ENCODE peak calls at places on chromosomes 5 and 9, in ten cellular contexts. One of them, this sample, is unnamed.

GRCh38 chr5:127975961-127976360 is 107.6 kb upstream of the SLC12A2 start:
- DNase-seq in stimulated activated naive CD4-positive, alpha-beta T cell: no peak
- DNase-seq in hepatic stellate cell: no peak
- DNase-seq in germinal center: no peak
- DNase-seq in NCI-H2171: no peak
- DNase-seq in A549: no peak
- DNase-seq in cerebellar cortex: no peak
- DNase-seq in activated CD8-positive, alpha-beta memory T cell treated with anti-CD3 and anti-CD28 coated beads for 24 hours: no peak
- DNase-seq in ACHN: no peak
- DNase-seq in activated T-helper 1 cell treated with anti-CD3 and anti-CD28 coated beads, Interleukin-12 subunit alpha, Interleukin-12 subunit beta, Interleukin-2, Interleukin-4 antibody, amounts not matched to agents 30 ng/mL and 10 ng/mL and 1 ng/mL, durations not matched to agents 14 hours and 24 hours and 36 hours: no peak
- DNase-seq in this sample: no peak

GRCh38 chr9:12822111-12822510 is 47.3 kb downstream of the LURAP1L start:
- DNase-seq in activated T-helper 1 cell treated with anti-CD3 and anti-CD28 coated beads, Interleukin-12 subunit alpha, Interleukin-12 subunit beta, Interleukin-2, Interleukin-4 antibody, amounts not matched to agents 30 ng/mL and 10 ng/mL and 1 ng/mL, durations not matched to agents 14 hours and 24 hours and 36 hours: no peak
- DNase-seq in germinal center: no peak
- DNase-seq in A549: no peak
- DNase-seq in NCI-H2171: no peak
- DNase-seq in ACHN: no peak
- DNase-seq in hepatic stellate cell: no peak
- DNase-seq in activated CD8-positive, alpha-beta memory T cell treated with anti-CD3 and anti-CD28 coated beads for 24 hours: no peak
- DNase-seq in cerebellar cortex: no peak
- DNase-seq in stimulated activated naive CD4-positive, alpha-beta T cell: no peak
- DNase-seq in this sample: no peak

GRCh38 chr5:45171563-45171962 is 362.8 kb downstream of the MRPS30 start:
- DNase-seq in activated T-helper 1 cell treated with anti-CD3 and anti-CD28 coated beads, Interleukin-12 subunit alpha, Interleukin-12 subunit beta, Interleukin-2, Interleukin-4 antibody, amounts not matched to agents 30 ng/mL and 10 ng/mL and 1 ng/mL, durations not matched to agents 14 hours and 24 hours and 36 hours: no peak
- DNase-seq in cerebellar cortex: no peak
- DNase-seq in NCI-H2171: no peak
- DNase-seq in A549: no peak
- DNase-seq in stimulated activated naive CD4-positive, alpha-beta T cell: no peak
- DNase-seq in germinal center: no peak
- DNase-seq in hepatic stellate cell: no peak
- DNase-seq in activated CD8-positive, alpha-beta memory T cell treated with anti-CD3 and anti-CD28 coated beads for 24 hours: no peak
- DNase-seq in ACHN: no peak
- DNase-seq in this sample: no peak

GRCh38 chr9:13113751-13114150 is 165.7 kb downstream of the MPDZ start:
- DNase-seq in stimulated activated naive CD4-positive, alpha-beta T cell: no peak
- DNase-seq in cerebellar cortex: peak; percentile 8
- DNase-seq in NCI-H2171: no peak
- DNase-seq in ACHN: no peak
- DNase-seq in A549: no peak
- DNase-seq in hepatic stellate cell: no peak
- DNase-seq in activated T-helper 1 cell treated with anti-CD3 and anti-CD28 coated beads, Interleukin-12 subunit alpha, Interleukin-12 subunit beta, Interleukin-2, Interleukin-4 antibody, amounts not matched to agents 30 ng/mL and 10 ng/mL and 1 ng/mL, durations not matched to agents 14 hours and 24 hours and 36 hours: no peak
- DNase-seq in activated CD8-positive, alpha-beta memory T cell treated with anti-CD3 and anti-CD28 coated beads for 24 hours: no peak
- DNase-seq in germinal center: no peak
- DNase-seq in this sample: no peak

GRCh38 chr9:109171926-109172325 is 4.9 kb upstream of the FRRS1L start:
- DNase-seq in hepatic stellate cell: no peak
- DNase-seq in cerebellar cortex: no peak
- DNase-seq in germinal center: no peak
- DNase-seq in stimulated activated naive CD4-positive, alpha-beta T cell: no peak
- DNase-seq in activated T-helper 1 cell treated with anti-CD3 and anti-CD28 coated beads, Interleukin-12 subunit alpha, Interleukin-12 subunit beta, Interleukin-2, Interleukin-4 antibody, amounts not matched to agents 30 ng/mL and 10 ng/mL and 1 ng/mL, durations not matched to agents 14 hours and 24 hours and 36 hours: no peak
- DNase-seq in NCI-H2171: no peak
- DNase-seq in activated CD8-positive, alpha-beta memory T cell treated with anti-CD3 and anti-CD28 coated beads for 24 hours: no peak
- DNase-seq in A549: no peak
- DNase-seq in ACHN: no peak
- DNase-seq in this sample: no peak

GRCh38 chr9:127166651-127167524 is 44.5 kb upstream of the ANGPTL2 start:
- DNase-seq in stimulated activated naive CD4-positive, alpha-beta T cell: no peak
- DNase-seq in ACHN: peak; percentile 70
- DNase-seq in NCI-H2171: peak; percentile 95
- DNase-seq in activated CD8-positive, alpha-beta memory T cell treated with anti-CD3 and anti-CD28 coated beads for 24 hours: peak; percentile 35
- DNase-seq in cerebellar cortex: no peak
- DNase-seq in A549: no peak
- DNase-seq in germinal center: peak; percentile 87
- DNase-seq in hepatic stellate cell: no peak
- DNase-seq in activated T-helper 1 cell treated with anti-CD3 and anti-CD28 coated beads, Interleukin-12 subunit alpha, Interleukin-12 subunit beta, Interleukin-2, Interleukin-4 antibody, amounts not matched to agents 30 ng/mL and 10 ng/mL and 1 ng/mL, durations not matched to agents 14 hours and 24 hours and 36 hours: no peak
- DNase-seq in this sample: peak; percentile 39

GRCh38 chr9:98159790-98160189 is 32.6 kb downstream of the CORO2A start:
- DNase-seq in germinal center: no peak
- DNase-seq in activated T-helper 1 cell treated with anti-CD3 and anti-CD28 coated beads, Interleukin-12 subunit alpha, Interleukin-12 subunit beta, Interleukin-2, Interleukin-4 antibody, amounts not matched to agents 30 ng/mL and 10 ng/mL and 1 ng/mL, durations not matched to agents 14 hours and 24 hours and 36 hours: no peak
- DNase-seq in A549: no peak
- DNase-seq in NCI-H2171: no peak
- DNase-seq in stimulated activated naive CD4-positive, alpha-beta T cell: no peak
- DNase-seq in activated CD8-positive, alpha-beta memory T cell treated with anti-CD3 and anti-CD28 coated beads for 24 hours: no peak
- DNase-seq in ACHN: no peak
- DNase-seq in cerebellar cortex: no peak
- DNase-seq in hepatic stellate cell: no peak
- DNase-seq in this sample: no peak

GRCh38 chr5:93092349-93093105 is 488.5 kb downstream of the NR2F1-AS1 start:
- DNase-seq in hepatic stellate cell: no peak
- DNase-seq in activated T-helper 1 cell treated with anti-CD3 and anti-CD28 coated beads, Interleukin-12 subunit alpha, Interleukin-12 subunit beta, Interleukin-2, Interleukin-4 antibody, amounts not matched to agents 30 ng/mL and 10 ng/mL and 1 ng/mL, durations not matched to agents 14 hours and 24 hours and 36 hours: no peak
- DNase-seq in stimulated activated naive CD4-positive, alpha-beta T cell: no peak
- DNase-seq in NCI-H2171: no peak
- DNase-seq in germinal center: no peak
- DNase-seq in ACHN: no peak
- DNase-seq in activated CD8-positive, alpha-beta memory T cell treated with anti-CD3 and anti-CD28 coated beads for 24 hours: no peak
- DNase-seq in A549: no peak
- DNase-seq in cerebellar cortex: no peak
- DNase-seq in this sample: no peak

GRCh38 chr5:113205807-113206206 is 229.0 kb downstream of the TSSK1B start:
- DNase-seq in cerebellar cortex: no peak
- DNase-seq in A549: no peak
- DNase-seq in activated CD8-positive, alpha-beta memory T cell treated with anti-CD3 and anti-CD28 coated beads for 24 hours: no peak
- DNase-seq in activated T-helper 1 cell treated with anti-CD3 and anti-CD28 coated beads, Interleukin-12 subunit alpha, Interleukin-12 subunit beta, Interleukin-2, Interleukin-4 antibody, amounts not matched to agents 30 ng/mL and 10 ng/mL and 1 ng/mL, durations not matched to agents 14 hours and 24 hours and 36 hours: no peak
- DNase-seq in germinal center: no peak
- DNase-seq in hepatic stellate cell: no peak
- DNase-seq in ACHN: peak; percentile 5
- DNase-seq in stimulated activated naive CD4-positive, alpha-beta T cell: no peak
- DNase-seq in NCI-H2171: no peak
- DNase-seq in this sample: no peak

GRCh38 chr9:126783958-126784357 is 20.9 kb upstream of the ZBTB43 start:
- DNase-seq in germinal center: no peak
- DNase-seq in activated T-helper 1 cell treated with anti-CD3 and anti-CD28 coated beads, Interleukin-12 subunit alpha, Interleukin-12 subunit beta, Interleukin-2, Interleukin-4 antibody, amounts not matched to agents 30 ng/mL and 10 ng/mL and 1 ng/mL, durations not matched to agents 14 hours and 24 hours and 36 hours: no peak
- DNase-seq in ACHN: no peak
- DNase-seq in hepatic stellate cell: no peak
- DNase-seq in cerebellar cortex: no peak
- DNase-seq in A549: no peak
- DNase-seq in stimulated activated naive CD4-positive, alpha-beta T cell: no peak
- DNase-seq in activated CD8-positive, alpha-beta memory T cell treated with anti-CD3 and anti-CD28 coated beads for 24 hours: peak; percentile 17
- DNase-seq in NCI-H2171: no peak
- DNase-seq in this sample: no peak

GRCh38 chr5:133962801-133963476 is 5.5 kb downstream of the C5orf15 start:
- DNase-seq in activated CD8-positive, alpha-beta memory T cell treated with anti-CD3 and anti-CD28 coated beads for 24 hours: no peak
- DNase-seq in stimulated activated naive CD4-positive, alpha-beta T cell: no peak
- DNase-seq in A549: no peak
- DNase-seq in germinal center: no peak
- DNase-seq in NCI-H2171: no peak
- DNase-seq in cerebellar cortex: no peak
- DNase-seq in hepatic stellate cell: peak; percentile 50
- DNase-seq in ACHN: peak; percentile 33
- DNase-seq in activated T-helper 1 cell treated with anti-CD3 and anti-CD28 coated beads, Interleukin-12 subunit alpha, Interleukin-12 subunit beta, Interleukin-2, Interleukin-4 antibody, amounts not matched to agents 30 ng/mL and 10 ng/mL and 1 ng/mL, durations not matched to agents 14 hours and 24 hours and 36 hours: no peak
- DNase-seq in this sample: no peak

GRCh38 chr5:136192526-136193395 is at the start of gene SMIM32:
- DNase-seq in A549: no peak
- DNase-seq in germinal center: no peak
- DNase-seq in cerebellar cortex: no peak
- DNase-seq in ACHN: no peak
- DNase-seq in NCI-H2171: no peak
- DNase-seq in hepatic stellate cell: peak; percentile 34
- DNase-seq in stimulated activated naive CD4-positive, alpha-beta T cell: no peak
- DNase-seq in activated CD8-positive, alpha-beta memory T cell treated with anti-CD3 and anti-CD28 coated beads for 24 hours: peak; percentile 52
- DNase-seq in activated T-helper 1 cell treated with anti-CD3 and anti-CD28 coated beads, Interleukin-12 subunit alpha, Interleukin-12 subunit beta, Interleukin-2, Interleukin-4 antibody, amounts not matched to agents 30 ng/mL and 10 ng/mL and 1 ng/mL, durations not matched to agents 14 hours and 24 hours and 36 hours: no peak
- DNase-seq in this sample: no peak

GRCh38 chr9:91395553-91396470 is 27.8 kb downstream of the NFIL3 start:
- DNase-seq in NCI-H2171: peak; percentile 81
- DNase-seq in stimulated activated naive CD4-positive, alpha-beta T cell: no peak
- DNase-seq in ACHN: peak; percentile 72
- DNase-seq in A549: no peak
- DNase-seq in activated T-helper 1 cell treated with anti-CD3 and anti-CD28 coated beads, Interleukin-12 subunit alpha, Interleukin-12 subunit beta, Interleukin-2, Interleukin-4 antibody, amounts not matched to agents 30 ng/mL and 10 ng/mL and 1 ng/mL, durations not matched to agents 14 hours and 24 hours and 36 hours: peak; percentile 33
- DNase-seq in activated CD8-positive, alpha-beta memory T cell treated with anti-CD3 and anti-CD28 coated beads for 24 hours: no peak
- DNase-seq in germinal center: no peak
- DNase-seq in hepatic stellate cell: peak; percentile 63
- DNase-seq in cerebellar cortex: no peak
- DNase-seq in this sample: no peak

GRCh38 chr5:170312666-170313065 is 15.1 kb upstream of the LCP2 start:
- DNase-seq in germinal center: no peak
- DNase-seq in activated CD8-positive, alpha-beta memory T cell treated with anti-CD3 and anti-CD28 coated beads for 24 hours: peak; percentile 80
- DNase-seq in cerebellar cortex: no peak
- DNase-seq in ACHN: no peak
- DNase-seq in activated T-helper 1 cell treated with anti-CD3 and anti-CD28 coated beads, Interleukin-12 subunit alpha, Interleukin-12 subunit beta, Interleukin-2, Interleukin-4 antibody, amounts not matched to agents 30 ng/mL and 10 ng/mL and 1 ng/mL, durations not matched to agents 14 hours and 24 hours and 36 hours: peak; percentile 61
- DNase-seq in A549: no peak
- DNase-seq in hepatic stellate cell: no peak
- DNase-seq in NCI-H2171: no peak
- DNase-seq in stimulated activated naive CD4-positive, alpha-beta T cell: peak; percentile 44
- DNase-seq in this sample: no peak

GRCh38 chr9:96232539-96233241 is 69.3 kb downstream of the HSD17B3 start:
- DNase-seq in germinal center: peak; percentile 45
- DNase-seq in hepatic stellate cell: peak; percentile 57
- DNase-seq in A549: peak; percentile 69
- DNase-seq in cerebellar cortex: peak; percentile 84
- DNase-seq in NCI-H2171: peak; percentile 6
- DNase-seq in stimulated activated naive CD4-positive, alpha-beta T cell: no peak
- DNase-seq in ACHN: peak; percentile 31
- DNase-seq in activated T-helper 1 cell treated with anti-CD3 and anti-CD28 coated beads, Interleukin-12 subunit alpha, Interleukin-12 subunit beta, Interleukin-2, Interleukin-4 antibody, amounts not matched to agents 30 ng/mL and 10 ng/mL and 1 ng/mL, durations not matched to agents 14 hours and 24 hours and 36 hours: no peak
- DNase-seq in activated CD8-positive, alpha-beta memory T cell treated with anti-CD3 and anti-CD28 coated beads for 24 hours: no peak
- DNase-seq in this sample: no peak

GRCh38 chr5:161530700-161531099 is 15.8 kb downstream of the GABRB2 start:
- DNase-seq in stimulated activated naive CD4-positive, alpha-beta T cell: no peak
- DNase-seq in A549: no peak
- DNase-seq in NCI-H2171: no peak
- DNase-seq in activated CD8-positive, alpha-beta memory T cell treated with anti-CD3 and anti-CD28 coated beads for 24 hours: no peak
- DNase-seq in germinal center: no peak
- DNase-seq in hepatic stellate cell: no peak
- DNase-seq in activated T-helper 1 cell treated with anti-CD3 and anti-CD28 coated beads, Interleukin-12 subunit alpha, Interleukin-12 subunit beta, Interleukin-2, Interleukin-4 antibody, amounts not matched to agents 30 ng/mL and 10 ng/mL and 1 ng/mL, durations not matched to agents 14 hours and 24 hours and 36 hours: no peak
- DNase-seq in ACHN: no peak
- DNase-seq in cerebellar cortex: peak; percentile 64
- DNase-seq in this sample: no peak

GRCh38 chr9:99819484-99820329 is 2.0 kb upstream of the NR4A3 start:
- DNase-seq in ACHN: peak; percentile 91
- DNase-seq in activated CD8-positive, alpha-beta memory T cell treated with anti-CD3 and anti-CD28 coated beads for 24 hours: peak; percentile 95
- DNase-seq in stimulated activated naive CD4-positive, alpha-beta T cell: peak; percentile 97
- DNase-seq in cerebellar cortex: peak; percentile 93
- DNase-seq in hepatic stellate cell: peak; percentile 91
- DNase-seq in NCI-H2171: peak; percentile 94
- DNase-seq in A549: peak; percentile 78
- DNase-seq in germinal center: peak; percentile 90
- DNase-seq in activated T-helper 1 cell treated with anti-CD3 and anti-CD28 coated beads, Interleukin-12 subunit alpha, Interleukin-12 subunit beta, Interleukin-2, Interleukin-4 antibody, amounts not matched to agents 30 ng/mL and 10 ng/mL and 1 ng/mL, durations not matched to agents 14 hours and 24 hours and 36 hours: peak; percentile 92
- DNase-seq in this sample: peak; percentile 97

GRCh38 chr5:157217289-157218024 is 36.8 kb downstream of the ITK start:
- DNase-seq in A549: no peak
- DNase-seq in activated CD8-positive, alpha-beta memory T cell treated with anti-CD3 and anti-CD28 coated beads for 24 hours: peak; percentile 86
- DNase-seq in hepatic stellate cell: no peak
- DNase-seq in germinal center: no peak
- DNase-seq in cerebellar cortex: no peak
- DNase-seq in stimulated activated naive CD4-positive, alpha-beta T cell: peak; percentile 34
- DNase-seq in NCI-H2171: no peak
- DNase-seq in ACHN: peak; percentile 4
- DNase-seq in activated T-helper 1 cell treated with anti-CD3 and anti-CD28 coated beads, Interleukin-12 subunit alpha, Interleukin-12 subunit beta, Interleukin-2, Interleukin-4 antibody, amounts not matched to agents 30 ng/mL and 10 ng/mL and 1 ng/mL, durations not matched to agents 14 hours and 24 hours and 36 hours: no peak
- DNase-seq in this sample: no peak

GRCh38 chr9:63817622-63818518 is 1467.1 kb downstream of the FOXD4L5 start:
- DNase-seq in A549: no peak
- DNase-seq in ACHN: peak; percentile 48
- DNase-seq in NCI-H2171: no peak
- DNase-seq in stimulated activated naive CD4-positive, alpha-beta T cell: no peak
- DNase-seq in germinal center: peak; percentile 68
- DNase-seq in cerebellar cortex: no peak
- DNase-seq in activated CD8-positive, alpha-beta memory T cell treated with anti-CD3 and anti-CD28 coated beads for 24 hours: peak; percentile 94
- DNase-seq in activated T-helper 1 cell treated with anti-CD3 and anti-CD28 coated beads, Interleukin-12 subunit alpha, Interleukin-12 subunit beta, Interleukin-2, Interleukin-4 antibody, amounts not matched to agents 30 ng/mL and 10 ng/mL and 1 ng/mL, durations not matched to agents 14 hours and 24 hours and 36 hours: peak; percentile 66
- DNase-seq in hepatic stellate cell: no peak
- DNase-seq in this sample: no peak

GRCh38 chr5:145711417-145711816 is 123.7 kb downstream of the PRELID2 start:
- DNase-seq in NCI-H2171: no peak
- DNase-seq in cerebellar cortex: no peak
- DNase-seq in activated CD8-positive, alpha-beta memory T cell treated with anti-CD3 and anti-CD28 coated beads for 24 hours: no peak
- DNase-seq in hepatic stellate cell: no peak
- DNase-seq in ACHN: no peak
- DNase-seq in stimulated activated naive CD4-positive, alpha-beta T cell: no peak
- DNase-seq in activated T-helper 1 cell treated with anti-CD3 and anti-CD28 coated beads, Interleukin-12 subunit alpha, Interleukin-12 subunit beta, Interleukin-2, Interleukin-4 antibody, amounts not matched to agents 30 ng/mL and 10 ng/mL and 1 ng/mL, durations not matched to agents 14 hours and 24 hours and 36 hours: no peak
- DNase-seq in germinal center: no peak
- DNase-seq in A549: no peak
- DNase-seq in this sample: no peak

GRCh38 chr5:56669534-56670483 is 145.5 kb upstream of the MAP3K1 start:
- DNase-seq in A549: no peak
- DNase-seq in ACHN: no peak
- DNase-seq in germinal center: peak; percentile 85
- DNase-seq in NCI-H2171: peak; percentile 33
- DNase-seq in activated T-helper 1 cell treated with anti-CD3 and anti-CD28 coated beads, Interleukin-12 subunit alpha, Interleukin-12 subunit beta, Interleukin-2, Interleukin-4 antibody, amounts not matched to agents 30 ng/mL and 10 ng/mL and 1 ng/mL, durations not matched to agents 14 hours and 24 hours and 36 hours: peak; percentile 40
- DNase-seq in stimulated activated naive CD4-positive, alpha-beta T cell: no peak
- DNase-seq in cerebellar cortex: peak; percentile 10
- DNase-seq in activated CD8-positive, alpha-beta memory T cell treated with anti-CD3 and anti-CD28 coated beads for 24 hours: peak; percentile 69
- DNase-seq in hepatic stellate cell: no peak
- DNase-seq in this sample: no peak

GRCh38 chr9:76415154-76415553 is 20.9 kb upstream of the RFK start:
- DNase-seq in activated CD8-positive, alpha-beta memory T cell treated with anti-CD3 and anti-CD28 coated beads for 24 hours: no peak
- DNase-seq in hepatic stellate cell: no peak
- DNase-seq in cerebellar cortex: no peak
- DNase-seq in A549: no peak
- DNase-seq in stimulated activated naive CD4-positive, alpha-beta T cell: no peak
- DNase-seq in NCI-H2171: no peak
- DNase-seq in ACHN: no peak
- DNase-seq in activated T-helper 1 cell treated with anti-CD3 and anti-CD28 coated beads, Interleukin-12 subunit alpha, Interleukin-12 subunit beta, Interleukin-2, Interleukin-4 antibody, amounts not matched to agents 30 ng/mL and 10 ng/mL and 1 ng/mL, durations not matched to agents 14 hours and 24 hours and 36 hours: no peak
- DNase-seq in germinal center: no peak
- DNase-seq in this sample: no peak

GRCh38 chr5:107594253-107595045 is 76.3 kb downstream of the EFNA5 start:
- DNase-seq in stimulated activated naive CD4-positive, alpha-beta T cell: no peak
- DNase-seq in ACHN: no peak
- DNase-seq in activated CD8-positive, alpha-beta memory T cell treated with anti-CD3 and anti-CD28 coated beads for 24 hours: no peak
- DNase-seq in cerebellar cortex: peak; percentile 32
- DNase-seq in hepatic stellate cell: no peak
- DNase-seq in A549: no peak
- DNase-seq in germinal center: no peak
- DNase-seq in activated T-helper 1 cell treated with anti-CD3 and anti-CD28 coated beads, Interleukin-12 subunit alpha, Interleukin-12 subunit beta, Interleukin-2, Interleukin-4 antibody, amounts not matched to agents 30 ng/mL and 10 ng/mL and 1 ng/mL, durations not matched to agents 14 hours and 24 hours and 36 hours: no peak
- DNase-seq in NCI-H2171: no peak
- DNase-seq in this sample: no peak

GRCh38 chr5:179163236-179164155 is 103.3 kb downstream of the ZNF354C start:
- DNase-seq in A549: no peak
- DNase-seq in germinal center: no peak
- DNase-seq in stimulated activated naive CD4-positive, alpha-beta T cell: no peak
- DNase-seq in cerebellar cortex: no peak
- DNase-seq in hepatic stellate cell: no peak
- DNase-seq in activated T-helper 1 cell treated with anti-CD3 and anti-CD28 coated beads, Interleukin-12 subunit alpha, Interleukin-12 subunit beta, Interleukin-2, Interleukin-4 antibody, amounts not matched to agents 30 ng/mL and 10 ng/mL and 1 ng/mL, durations not matched to agents 14 hours and 24 hours and 36 hours: no peak
- DNase-seq in NCI-H2171: no peak
- DNase-seq in ACHN: no peak
- DNase-seq in activated CD8-positive, alpha-beta memory T cell treated with anti-CD3 and anti-CD28 coated beads for 24 hours: no peak
- DNase-seq in this sample: no peak

GRCh38 chr5:171773106-171773505 is 12.5 kb upstream of the SMIM23 start:
- DNase-seq in germinal center: no peak
- DNase-seq in activated T-helper 1 cell treated with anti-CD3 and anti-CD28 coated beads, Interleukin-12 subunit alpha, Interleukin-12 subunit beta, Interleukin-2, Interleukin-4 antibody, amounts not matched to agents 30 ng/mL and 10 ng/mL and 1 ng/mL, durations not matched to agents 14 hours and 24 hours and 36 hours: no peak
- DNase-seq in NCI-H2171: no peak
- DNase-seq in activated CD8-positive, alpha-beta memory T cell treated with anti-CD3 and anti-CD28 coated beads for 24 hours: no peak
- DNase-seq in A549: no peak
- DNase-seq in hepatic stellate cell: no peak
- DNase-seq in cerebellar cortex: no peak
- DNase-seq in ACHN: no peak
- DNase-seq in stimulated activated naive CD4-positive, alpha-beta T cell: no peak
- DNase-seq in this sample: no peak

GRCh38 chr9:88544245-88544644 is 9.3 kb downstream of the NXNL2 start:
- DNase-seq in ACHN: no peak
- DNase-seq in cerebellar cortex: no peak
- DNase-seq in A549: peak; percentile 28
- DNase-seq in NCI-H2171: no peak
- DNase-seq in germinal center: no peak
- DNase-seq in stimulated activated naive CD4-positive, alpha-beta T cell: no peak
- DNase-seq in activated T-helper 1 cell treated with anti-CD3 and anti-CD28 coated beads, Interleukin-12 subunit alpha, Interleukin-12 subunit beta, Interleukin-2, Interleukin-4 antibody, amounts not matched to agents 30 ng/mL and 10 ng/mL and 1 ng/mL, durations not matched to agents 14 hours and 24 hours and 36 hours: no peak
- DNase-seq in activated CD8-positive, alpha-beta memory T cell treated with anti-CD3 and anti-CD28 coated beads for 24 hours: no peak
- DNase-seq in hepatic stellate cell: no peak
- DNase-seq in this sample: no peak

GRCh38 chr5:142845402-142845901 is 75.3 kb downstream of the ARHGAP26 start:
- DNase-seq in ACHN: no peak
- DNase-seq in NCI-H2171: no peak
- DNase-seq in germinal center: no peak
- DNase-seq in activated T-helper 1 cell treated with anti-CD3 and anti-CD28 coated beads, Interleukin-12 subunit alpha, Interleukin-12 subunit beta, Interleukin-2, Interleukin-4 antibody, amounts not matched to agents 30 ng/mL and 10 ng/mL and 1 ng/mL, durations not matched to agents 14 hours and 24 hours and 36 hours: no peak
- DNase-seq in activated CD8-positive, alpha-beta memory T cell treated with anti-CD3 and anti-CD28 coated beads for 24 hours: no peak
- DNase-seq in stimulated activated naive CD4-positive, alpha-beta T cell: no peak
- DNase-seq in cerebellar cortex: peak; percentile 50
- DNase-seq in A549: no peak
- DNase-seq in hepatic stellate cell: no peak
- DNase-seq in this sample: no peak

GRCh38 chr5:172593306-172593705 is 47.8 kb upstream of the NEURL1B start:
- DNase-seq in hepatic stellate cell: no peak
- DNase-seq in ACHN: no peak
- DNase-seq in cerebellar cortex: no peak
- DNase-seq in stimulated activated naive CD4-positive, alpha-beta T cell: no peak
- DNase-seq in A549: no peak
- DNase-seq in germinal center: no peak
- DNase-seq in activated T-helper 1 cell treated with anti-CD3 and anti-CD28 coated beads, Interleukin-12 subunit alpha, Interleukin-12 subunit beta, Interleukin-2, Interleukin-4 antibody, amounts not matched to agents 30 ng/mL and 10 ng/mL and 1 ng/mL, durations not matched to agents 14 hours and 24 hours and 36 hours: no peak
- DNase-seq in NCI-H2171: no peak
- DNase-seq in activated CD8-positive, alpha-beta memory T cell treated with anti-CD3 and anti-CD28 coated beads for 24 hours: no peak
- DNase-seq in this sample: no peak

This sample was measured in T1000.